ENCODE peak calls at places on chromosomes 7 and 10, in five cellular contexts. K is myocyte, A is GM12865, I is AG08396, P is H54. O is an unnamed sample.

GRCh38 chr10:14478639-14479038 is 147.9 kb upstream of the FRMD4A start:
- DNase-seq in P (peak; percentile 35), I (peak; percentile 69), A (peak; percentile 37), K (peak; percentile 96), O (peak; percentile 37)

GRCh38 chr10:16887565-16887964 is 70.3 kb upstream of the RSU1 start:
- DNase-seq in P (no peak), I (no peak), A (no peak), K (no peak), O (no peak)

GRCh38 chr7:158190756-158191155 is 396.9 kb downstream of the PTPRN2 start:
- DNase-seq in K (no peak), P (no peak), A (no peak), I (no peak), O (no peak)

GRCh38 chr10:62613429-62613828 is 191.1 kb upstream of the ADO start:
- DNase-seq in A (peak; percentile 23), K (peak; percentile 45), P (no peak), I (no peak), O (no peak)

GRCh38 chr7:107742678-107743566 is 1.0 kb upstream of the CBLL1 start:
- DNase-seq in P (peak; percentile 38), K (no peak), A (no peak), I (peak; percentile 31), O (peak; percentile 46)

GRCh38 chr7:15920953-15921352 is 234.5 kb upstream of the MEOX2 start:
- DNase-seq in I (no peak), P (no peak), A (no peak), K (no peak), O (no peak)

GRCh38 chr7:47335557-47336177 is 246.2 kb downstream of the TNS3 start:
- DNase-seq in K (no peak), I (peak; percentile 23), A (no peak), P (no peak), O (no peak)

GRCh38 chr7:30159698-30160143 is 24.9 kb downstream of the MTURN start:
- DNase-seq in P (peak; percentile 51), I (peak; percentile 24), K (peak; percentile 40), A (peak; percentile 24), O (no peak)

GRCh38 chr7:139798221-139798620 is 20.4 kb upstream of the HIPK2 start:
- DNase-seq in I (no peak), K (no peak), A (peak; percentile 81), P (no peak), O (peak; percentile 54)

GRCh38 chr7:85018498-85018897 is 168.4 kb downstream of the SEMA3D start:
- DNase-seq in P (no peak), K (no peak), A (no peak), I (no peak), O (no peak)

GRCh38 chr7:45359781-45360180 is 202.2 kb downstream of the RAMP3 start:
- DNase-seq in K (peak; percentile 90), I (no peak), P (no peak), A (no peak), O (no peak)

GRCh38 chr7:12158334-12159060 is 52.6 kb upstream of the TMEM106B start:
- DNase-seq in P (no peak), K (no peak), I (no peak), A (no peak), O (no peak)

GRCh38 chr7:131489196-131489595 is 67.2 kb downstream of the PODXL start:
- DNase-seq in P (no peak), K (no peak), I (no peak), A (no peak), O (no peak)

GRCh38 chr7:8638076-8638475 is 204.7 kb downstream of the NXPH1 start:
- DNase-seq in I (no peak), P (no peak), A (no peak), K (peak; percentile 71), O (no peak)

GRCh38 chr10:109374215-109374614 is 549.1 kb downstream of the XPNPEP1 start:
- DNase-seq in K (no peak), A (no peak), I (peak; percentile 52), P (no peak), O (no peak)

GRCh38 chr10:73817826-73818225 is 6.4 kb upstream of the NDST2 start:
- DNase-seq in K (no peak), I (no peak), P (no peak), A (no peak), O (no peak)

GRCh38 chr10:128044961-128045832 is 81.0 kb downstream of the MKI67 start:
- DNase-seq in K (no peak), I (no peak), A (no peak), P (no peak), O (no peak)

GRCh38 chr7:44884553-44885393 is 557 bp downstream of the PURB start:
- DNase-seq in I (peak; percentile 79), A (peak; percentile 70), P (peak; percentile 42), K (peak; percentile 85), O (peak; percentile 38)

GRCh38 chr10:78953124-78954008 is 115.4 kb upstream of the ZMIZ1 start:
- DNase-seq in K (peak; percentile 81), I (no peak), P (no peak), A (peak; percentile 18), O (peak; percentile 32)

GRCh38 chr7:102319671-102320070 is 33.0 kb downstream of the SH2B2 start:
- DNase-seq in A (no peak), P (no peak), K (peak; percentile 58), I (no peak), O (no peak)

GRCh38 chr7:66535414-66536329 is 93.0 kb upstream of the KCTD7 start:
- DNase-seq in I (no peak), A (no peak), K (no peak), P (no peak), O (no peak)

GRCh38 chr7:4916115-4916514 is 32.6 kb upstream of the RADIL start:
- DNase-seq in I (no peak), A (no peak), P (no peak), K (no peak), O (no peak)

GRCh38 chr10:74846958-74847357 is 20.6 kb downstream of the KAT6B start:
- DNase-seq in I (no peak), P (no peak), A (no peak), K (no peak), O (no peak)

GRCh38 chr7:1706721-1707613 is 36.9 kb downstream of the ELFN1 start:
- DNase-seq in K (no peak), A (no peak), I (no peak), P (no peak), O (no peak)

GRCh38 chr10:86287966-86288579 is 78.5 kb downstream of the GRID1 start:
- DNase-seq in I (no peak), A (peak; percentile 9), K (no peak), P (no peak), O (no peak)

GRCh38 chr10:112624546-112625048 is 177.6 kb downstream of the VTI1A start:
- DNase-seq in P (no peak), A (no peak), K (no peak), I (no peak), O (no peak)

GRCh38 chr7:86975449-86975848 is 84.0 kb downstream of the ELAPOR2 start:
- DNase-seq in P (no peak), K (no peak), I (no peak), A (no peak), O (no peak)

GRCh38 chr10:100183482-100183881 is 2.3 kb downstream of the ERLIN1 start:
- DNase-seq in I (no peak), K (no peak), A (no peak), P (no peak), O (no peak)

GRCh38 chr10:14653271-14654161 is 121.2 kb downstream of the FAM107B start:
- DNase-seq in A (peak; percentile 47), K (peak; percentile 67), I (peak; percentile 58), P (peak; percentile 45), O (no peak)

GRCh38 chr7:23852135-23852534 is 142.1 kb downstream of the STK31 start:
- DNase-seq in A (no peak), P (no peak), K (no peak), I (no peak), O (no peak)

GRCh38 chr7:93823621-93824020 is 66.9 kb downstream of the TFPI2 start:
- DNase-seq in K (no peak), P (no peak), A (no peak), I (no peak), O (no peak)

GRCh38 chr10:50422259-50422658 is 170.9 kb upstream of the ASAH2 start:
- DNase-seq in K (no peak), I (no peak), P (no peak), A (peak; percentile 65), O (no peak)

GRCh38 chr10:90751107-90751997 is 106.5 kb downstream of the HTR7 start:
- DNase-seq in K (peak; percentile 55), I (peak; percentile 29), A (peak; percentile 72), P (peak; percentile 22), O (peak; percentile 42)

GRCh38 chr7:110119883-110120581 is 970.9 kb upstream of the LRRN3 start:
- DNase-seq in K (no peak), I (no peak), P (peak; percentile 5), A (no peak), O (no peak)

GRCh38 chr7:102841290-102841689 is 71.5 kb upstream of the LRRC17 start:
- DNase-seq in P (no peak), A (peak; percentile 60), I (no peak), K (peak; percentile 98), O (no peak)

GRCh38 chr10:11207276-11207809 is 189.7 kb downstream of the CELF2 start:
- DNase-seq in I (no peak), K (no peak), P (no peak), A (no peak), O (no peak)

GRCh38 chr7:2299131-2299829 is 15.0 kb downstream of the SNX8 start:
- DNase-seq in I (peak; percentile 62), K (no peak), A (peak; percentile 90), P (no peak), O (peak; percentile 71)

GRCh38 chr7:20624666-20625385 is 9.4 kb downstream of the ABCB5 start:
- DNase-seq in I (no peak), A (no peak), K (no peak), P (no peak), O (no peak)

GRCh38 chr7:45387837-45388236 is 186.3 kb upstream of the ADCY1 start:
- DNase-seq in P (no peak), K (no peak), A (no peak), I (no peak), O (no peak)

O was measured in GM10248.